ENCODE peak calls at places on chromosomes 11 and 22, in six cellular contexts. S is left colon; G is stimulated activated CD8-positive, alpha-beta memory T cell treated with anti-CD3 and anti-CD28 coated beads, Interleukin-12 subunit alpha, Interleukin-12 subunit beta, amount 100 ng/mL, for 4 hours; H is T-helper 2 cell; E is aorta; O is fibroblast of lung. X is an unnamed sample.

GRCh38 chr11:65298131-65298535 is 16.5 kb upstream of the CDC42EP2 start:
- DNase-seq in E (peak), S (peak), O (peak), H (no peak), G (no peak), X (peak)

GRCh38 chr11:111045408-111045806 is 200.1 kb upstream of the POU2AF2 start:
- DNase-seq in H (no peak), G (no peak), O (no peak), E (no peak), S (no peak), X (no peak)

GRCh38 chr11:6855971-6856542 is 6.8 kb upstream of the OR10A2 start:
- DNase-seq in E (no peak), O (no peak), S (no peak), G (no peak), H (no peak), X (no peak)

GRCh38 chr11:61333638-61334433 is 808 bp downstream of the TKFC start:
- DNase-seq in G (no peak), E (peak), S (no peak), O (no peak), H (no peak), X (no peak)

GRCh38 chr11:75603791-75604736 is 42.0 kb downstream of the SERPINH1 start:
- DNase-seq in E (no peak), G (no peak), H (no peak), S (no peak), O (peak), X (no peak)

GRCh38 chr11:2378527-2379210 is 1.6 kb downstream of the CD81 start:
- DNase-seq in H (no peak), S (no peak), E (no peak), O (peak), G (no peak), X (peak)

GRCh38 chr11:117535201-117535869 is 207.7 kb downstream of the CEP164 start:
- DNase-seq in O (no peak), H (no peak), S (peak), E (peak), G (no peak), X (no peak)

GRCh38 chr11:78714539-78714938 is 139.9 kb upstream of the NARS2 start:
- DNase-seq in S (no peak), G (no peak), O (no peak), H (no peak), E (no peak), X (no peak)

GRCh38 chr11:63866211-63866610 is 27.3 kb downstream of the MARK2 start:
- DNase-seq in H (peak), G (peak), O (peak), S (peak), E (peak), X (peak)

GRCh38 chr11:75773595-75774353 is 5.2 kb downstream of the DGAT2 start:
- DNase-seq in G (no peak), E (peak), O (no peak), H (no peak), S (no peak), X (peak)

GRCh38 chr11:69005631-69006368 is 7.2 kb downstream of the MRGPRF start:
- DNase-seq in H (no peak), O (no peak), G (no peak), S (no peak), E (peak), X (peak)

GRCh38 chr11:3108183-3108721 is 51.0 kb upstream of the CARS1 start:
- DNase-seq in O (no peak), E (peak), G (no peak), H (no peak), S (no peak), X (peak)

GRCh38 chr22:45082795-45083194 is 73.0 kb upstream of the PHF21B start:
- DNase-seq in S (no peak), H (no peak), G (no peak), O (no peak), E (no peak), X (no peak)

GRCh38 chr11:100791873-100792272 is 104.8 kb downstream of the ARHGAP42 start:
- DNase-seq in S (no peak), O (no peak), H (no peak), E (no peak), G (no peak), X (no peak)

GRCh38 chr11:86696004-86696403 is 23.6 kb upstream of the ME3 start:
- DNase-seq in S (no peak), O (peak), H (no peak), G (no peak), E (no peak), X (no peak)

GRCh38 chr11:94665116-94665659 is 98.0 kb downstream of the PIWIL4 start:
- DNase-seq in S (no peak), O (no peak), E (no peak), G (no peak), H (no peak), X (no peak)